ENCODE peak calls at places on chromosomes 6 and 20, in five cellular contexts. M, N, H, O and C are unnamed samples.

GRCh38 chr20:50054626-50055511 is 58.1 kb downstream of the UBE2V1 start:
- DNase-seq in M (no peak), O (no peak), N (no peak), H (no peak), C (peak)

GRCh38 chr6:70725817-70726413 is 58.2 kb downstream of the SMAP1 start:
- DNase-seq in M (no peak), N (peak), H (no peak), O (no peak), C (peak)

GRCh38 chr6:18308070-18308735 is 43.9 kb upstream of the DEK start:
- DNase-seq in H (no peak), O (peak), M (no peak), N (no peak), C (peak)

GRCh38 chr6:116304538-116305097 is 24.9 kb upstream of the TSPYL1 start:
- DNase-seq in O (no peak), N (no peak), M (no peak), H (no peak), C (no peak)

GRCh38 chr6:47203266-47203967 is 106.3 kb downstream of the TNFRSF21 start:
- DNase-seq in N (no peak), M (no peak), H (no peak), O (peak), C (peak)

GRCh38 chr6:102039450-102039849 is 645.9 kb downstream of the GRIK2 start:
- DNase-seq in N (no peak), H (no peak), O (no peak), M (no peak), C (no peak)

GRCh38 chr6:149284904-149285303 is 32.6 kb upstream of the TAB2 start:
- DNase-seq in M (no peak), N (no peak), O (no peak), H (no peak), C (no peak)

GRCh38 chr20:23700931-23701330 is 12.1 kb upstream of the CST4 start:
- DNase-seq in O (no peak), H (no peak), N (no peak), M (no peak), C (no peak)

GRCh38 chr6:121055572-121056163 is 278.6 kb downstream of the TBC1D32 start:
- DNase-seq in H (no peak), M (peak), N (peak), O (peak), C (peak)

GRCh38 chr6:161353208-161353613 is 79.3 kb upstream of the AGPAT4 start:
- DNase-seq in H (peak), M (no peak), O (peak), N (peak), C (no peak)

GRCh38 chr20:16147916-16148315 is 425.3 kb downstream of the KIF16B start:
- DNase-seq in M (no peak), N (no peak), O (no peak), H (no peak), C (no peak)

GRCh38 chr6:125904871-125905270 is 51.7 kb upstream of the HINT3 start:
- DNase-seq in N (no peak), O (peak), H (no peak), M (no peak), C (peak)

GRCh38 chr20:25025986-25026605 is 31.8 kb downstream of the ACSS1 start:
- DNase-seq in N (no peak), H (no peak), M (no peak), O (no peak), C (no peak)

GRCh38 chr20:25341716-25342680 is 48.6 kb downstream of the ABHD12 start:
- DNase-seq in H (no peak), M (no peak), N (no peak), O (peak), C (peak)

GRCh38 chr6:104633125-104633524 is 226.6 kb downstream of the HACE1 start:
- DNase-seq in O (peak), N (no peak), M (no peak), H (no peak), C (no peak)

GRCh38 chr20:63492982-63493381 is 5.9 kb downstream of the EEF1A2 start:
- DNase-seq in M (no peak), O (no peak), H (no peak), N (no peak), C (no peak)

GRCh38 chr20:57660510-57661199 is 40.4 kb upstream of the ZBP1 start:
- DNase-seq in H (peak), N (no peak), O (no peak), M (no peak), C (no peak)

GRCh38 chr6:132498638-132499037 is 14.3 kb downstream of the STX7 start:
- DNase-seq in O (no peak), H (no peak), N (no peak), M (no peak), C (no peak)

GRCh38 chr6:150478651-150479498 is 110.1 kb downstream of the IYD start:
- DNase-seq in H (no peak), O (no peak), N (no peak), M (no peak), C (no peak)

GRCh38 chr20:32971703-32972161 is 32.5 kb downstream of the SUN5 start:
- DNase-seq in H (peak), O (no peak), N (no peak), M (no peak), C (no peak)

GRCh38 chr6:149354009-149354408 is 36.5 kb downstream of the TAB2 start:
- DNase-seq in M (no peak), H (no peak), N (no peak), O (no peak), C (no peak)

GRCh38 chr20:34522969-34523871 is 7.0 kb downstream of the DYNLRB1 start:
- DNase-seq in H (peak), O (peak), M (no peak), N (peak), C (peak)

GRCh38 chr6:55748880-55749279 is 126.5 kb downstream of the BMP5 start:
- DNase-seq in H (no peak), O (no peak), M (no peak), N (no peak), C (no peak)

GRCh38 chr6:166415306-166415705 is 32.6 kb upstream of the MPC1 start:
- DNase-seq in H (no peak), O (no peak), M (no peak), N (no peak), C (no peak)

DNA sequence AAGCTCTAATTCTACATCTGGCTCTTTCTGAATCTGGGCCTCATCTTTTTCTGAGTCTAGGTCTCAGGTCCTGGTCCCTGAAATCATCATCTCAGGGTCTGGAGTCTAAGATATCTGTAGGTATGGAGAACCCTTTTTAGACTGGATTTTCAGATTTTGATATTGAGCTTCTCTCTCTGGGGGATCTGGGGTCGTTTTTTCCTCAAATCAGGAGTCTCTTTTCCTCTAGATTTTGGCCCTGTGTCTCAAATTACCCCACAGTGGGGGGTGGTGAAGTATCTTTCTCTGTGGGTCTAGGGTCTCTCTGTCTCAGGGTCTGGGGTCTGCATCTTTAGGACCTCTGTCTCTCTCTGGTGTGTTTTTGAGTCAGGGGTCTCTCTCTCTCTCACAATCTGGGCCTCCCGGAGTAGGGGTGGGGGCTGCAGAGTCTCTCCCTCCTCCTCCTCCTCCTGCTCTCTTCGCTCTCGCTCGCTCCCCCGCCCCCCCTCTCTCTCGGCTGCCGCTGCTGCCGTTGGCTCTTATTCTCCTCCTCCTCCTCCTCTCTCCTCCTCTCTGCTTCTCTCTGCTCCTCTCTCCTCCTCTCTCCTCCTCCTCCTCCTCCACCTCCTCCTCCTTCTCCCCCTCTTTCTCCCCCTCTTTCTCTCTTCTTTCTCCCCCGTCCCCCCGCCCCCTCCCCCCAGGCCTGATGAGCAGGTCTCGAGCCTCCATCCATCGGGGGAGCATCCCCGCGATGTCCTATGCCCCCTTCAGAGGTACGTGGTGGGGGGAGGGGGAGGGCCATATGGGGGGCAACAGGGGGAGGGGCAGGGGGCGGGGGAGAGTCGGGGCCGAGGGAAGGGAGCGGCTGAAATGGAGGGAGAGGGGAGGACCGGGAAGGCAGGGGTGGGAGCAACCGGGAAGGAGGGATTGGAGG is at the start of gene SYNGAP1:
- DNase-seq in H (peak), N (peak), O (peak), M (no peak), C (peak)
- H2BK15ac ChIP-seq in H (no peak), N (no peak), O (peak), M (peak), C (peak)

GRCh38 chr20:45921618-45922189 is 9.7 kb upstream of the PLTP start:
- DNase-seq in N (no peak), O (no peak), M (no peak), H (no peak), C (peak)
- H2BK15ac ChIP-seq in N (no peak), O (peak), M (no peak), H (no peak), C (no peak)

DNA sequence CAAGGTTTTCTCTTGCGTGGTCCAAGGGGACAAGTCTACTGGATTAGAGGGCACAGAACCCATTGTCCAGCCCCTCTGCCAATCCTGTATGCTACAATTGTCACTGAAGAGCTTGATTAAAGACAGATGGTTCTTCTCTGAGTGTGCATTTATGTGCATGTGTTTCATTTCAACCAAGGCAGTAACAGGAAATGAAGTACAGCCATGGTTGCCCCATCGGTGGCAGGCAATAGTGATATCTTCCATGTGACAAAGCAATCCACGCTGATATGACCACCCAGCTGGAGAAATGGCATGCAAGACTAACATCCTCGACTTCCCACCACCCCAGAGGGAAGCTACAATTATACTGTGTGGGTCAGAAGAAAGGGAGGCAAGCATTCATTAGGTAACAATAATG is 85.5 kb downstream of the UNC5CL start:
- DNase-seq in H (no peak), O (no peak), M (no peak), N (no peak), C (no peak)
- H2BK15ac ChIP-seq in H (no peak), O (no peak), M (no peak), N (no peak), C (no peak)

GRCh38 chr20:669573-669972 is 6.0 kb downstream of the SCRT2 start:
- DNase-seq in O (no peak), N (no peak), H (no peak), M (no peak), C (no peak)

GRCh38 chr20:666877-667276 is 8.7 kb downstream of the SCRT2 start:
- DNase-seq in O (no peak), N (no peak), M (no peak), H (no peak), C (no peak)

GRCh38 chr20:668638-669037 is 7.0 kb downstream of the SCRT2 start:
- DNase-seq in N (no peak), M (no peak), O (no peak), H (no peak), C (no peak)

GRCh38 chr20:668050-668449 is 7.6 kb downstream of the SCRT2 start:
- DNase-seq in H (no peak), N (no peak), M (no peak), O (no peak), C (no peak)

GRCh38 chr20:667351-668034 is 8.1 kb downstream of the SCRT2 start:
- DNase-seq in M (no peak), N (peak), O (peak), H (peak), C (peak)
- H2BK15ac ChIP-seq in M (no peak), N (no peak), O (no peak), H (no peak), C (no peak)

GRCh38 chr6:31761343-31761742 is 1.1 kb upstream of the SAPCD1 start:
- DNase-seq in O (no peak), H (no peak), N (no peak), M (no peak), C (no peak)

GRCh38 chr6:31762356-31762755 is at the start of gene SAPCD1:
- DNase-seq in M (no peak), H (no peak), N (no peak), O (no peak), C (no peak)

GRCh38 chr6:31764239-31764638 is 1.8 kb downstream of the SAPCD1 start:
- DNase-seq in H (no peak), N (no peak), O (no peak), M (no peak), C (no peak)

GRCh38 chr6:31763617-31763940 is 1.1 kb downstream of the SAPCD1 start:
- DNase-seq in M (peak), O (peak), H (peak), N (peak), C (peak)

DNA sequence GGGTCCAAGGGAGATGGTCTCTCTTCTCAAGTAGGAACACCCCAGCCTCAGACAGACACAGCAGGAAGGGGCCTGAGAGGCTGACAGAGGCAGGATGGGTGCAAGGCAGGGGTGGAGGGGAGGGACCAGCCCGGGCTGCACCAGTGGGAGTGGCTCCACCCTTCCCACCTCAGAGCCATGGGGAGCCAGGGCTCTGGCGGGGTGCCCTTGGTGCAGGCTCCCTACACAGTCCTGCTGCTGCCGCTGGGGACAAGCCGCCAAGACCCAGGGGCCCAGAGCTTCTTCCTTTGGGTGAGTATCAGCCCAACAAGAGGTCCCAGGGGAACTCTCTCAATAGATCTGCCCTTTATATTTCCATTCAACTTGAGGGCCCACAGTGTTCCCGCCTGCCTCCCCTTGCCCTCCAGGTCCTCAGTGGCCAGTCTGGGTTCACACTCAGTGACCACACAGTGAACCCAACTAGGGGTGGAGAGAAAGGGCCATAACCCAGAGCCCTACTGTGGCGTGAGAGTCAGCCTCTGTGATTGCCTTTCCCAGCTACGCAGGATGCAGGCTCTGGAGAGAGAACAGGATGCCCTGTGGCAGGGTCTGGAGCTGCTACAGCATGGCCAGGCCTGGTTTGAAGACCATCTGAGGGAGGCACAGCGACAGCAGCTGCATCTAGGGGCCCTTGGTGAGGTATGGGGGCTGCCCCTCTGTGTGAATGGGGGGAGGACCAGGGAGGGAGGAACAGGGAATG is 591 bp downstream of the SAPCD1 start:
- DNase-seq in O (no peak), N (no peak), M (no peak), H (no peak), C (no peak)
- H2BK15ac ChIP-seq in O (peak), N (no peak), M (peak), H (no peak), C (no peak)